ENCODE peak calls at places on chromosomes 13 and 19, in ten cellular contexts. E is AG04449; I is omental fat pad; L is AG10803; Z is CD4-positive, alpha-beta T cell; A is left ventricle myocardium inferior; T is IMR-90; M is adrenal gland; Q is nephron progenitor cell; D is neural crest cell. U is an unnamed sample.

GRCh38 chr13:96072392-96072791 is 17.5 kb upstream of the HS6ST3 start:
- DNase-seq in E (no peak), I (no peak), L (no peak), Z (no peak), A (no peak), T (no peak), M (no peak), Q (no peak), D (no peak), U (no peak)

GRCh38 chr19:44924243-44924725 is 9.9 kb downstream of the APOC1 start:
- DNase-seq in E (no peak), I (no peak), L (no peak), Z (no peak), A (no peak), T (no peak), M (no peak), Q (no peak), D (no peak), U (no peak)

GRCh38 chr13:26494591-26494990 is 62.9 kb upstream of the WASF3 start:
- DNase-seq in E (no peak), I (no peak), L (peak; percentile 57), Z (no peak), A (no peak), T (no peak), M (no peak), Q (no peak), D (no peak), U (no peak)

GRCh38 chr13:95385808-95386207 is 84.6 kb upstream of the ABCC4 start:
- DNase-seq in E (no peak), I (no peak), L (no peak), Z (no peak), A (no peak), T (no peak), M (no peak), Q (no peak), D (no peak), U (no peak)

GRCh38 chr19:18795540-18795939 is 4.4 kb upstream of the COMP start:
- DNase-seq in E (no peak), I (no peak), L (peak; percentile 42), Z (no peak), A (no peak), T (no peak), M (no peak), Q (no peak), D (no peak), U (no peak)

GRCh38 chr13:75978815-75979214 is 342.7 kb downstream of the LMO7 start:
- DNase-seq in E (no peak), I (no peak), L (no peak), Z (no peak), A (no peak), T (no peak), M (no peak), Q (no peak), D (no peak), U (no peak)

GRCh38 chr19:42126565-42126964 is 5.7 kb downstream of the POU2F2 start:
- DNase-seq in E (no peak), I (no peak), L (no peak), Z (no peak), A (no peak), T (no peak), M (no peak), Q (no peak), D (no peak), U (no peak)

GRCh38 chr13:98937911-98938381 is 39.9 kb downstream of the DOCK9 start:
- DNase-seq in E (no peak), I (no peak), L (peak; percentile 1), Z (no peak), A (no peak), T (peak; percentile 12), M (no peak), Q (peak; percentile 23), D (no peak), U (no peak)

GRCh38 chr19:18091217-18091608 is 4.5 kb upstream of the IL12RB1 start:
- DNase-seq in E (no peak), I (no peak), L (no peak), Z (peak; percentile 63), A (peak; percentile 52), T (no peak), M (peak; percentile 69), Q (no peak), D (no peak), U (no peak)

GRCh38 chr19:40584007-40584406 is 7.3 kb downstream of the SHKBP1 start:
- DNase-seq in E (no peak), I (no peak), L (no peak), Z (no peak), A (no peak), T (no peak), M (no peak), Q (no peak), D (no peak), U (no peak)

GRCh38 chr13:110012102-110012739 is 225.8 kb upstream of the IRS2 start:
- DNase-seq in E (peak; percentile 92), I (no peak), L (peak; percentile 99), Z (no peak), A (no peak), T (peak; percentile 97), M (no peak), Q (no peak), D (no peak), U (peak; percentile 99)

GRCh38 chr13:66106246-66106645 is 1123.9 kb downstream of the PCDH9 start:
- DNase-seq in E (no peak), I (no peak), L (no peak), Z (no peak), A (no peak), T (no peak), M (no peak), Q (no peak), D (no peak), U (no peak)

GRCh38 chr19:7635670-7636069 is 1.2 kb upstream of the STXBP2 start:
- DNase-seq in E (no peak), I (no peak), L (no peak), Z (no peak), A (no peak), T (no peak), M (no peak), Q (no peak), D (no peak), U (no peak)

GRCh38 chr19:30388327-30388726 is 16.1 kb downstream of the ZNF536 start:
- DNase-seq in E (no peak), I (no peak), L (no peak), Z (no peak), A (no peak), T (no peak), M (no peak), Q (no peak), D (no peak), U (no peak)

GRCh38 chr19:14576363-14576762 is 4.5 kb upstream of the NDUFB7 start:
- DNase-seq in E (no peak), I (no peak), L (no peak), Z (no peak), A (no peak), T (no peak), M (no peak), Q (no peak), D (no peak), U (no peak)

GRCh38 chr13:32403108-32403507 is 24.8 kb downstream of the N4BP2L1 start:
- DNase-seq in E (no peak), I (no peak), L (no peak), Z (no peak), A (no peak), T (no peak), M (no peak), Q (no peak), D (no peak), U (no peak)

GRCh38 chr19:47330466-47330869 is 1.5 kb upstream of the C5AR2 start:
- DNase-seq in E (no peak), I (no peak), L (no peak), Z (no peak), A (no peak), T (peak; percentile 59), M (peak; percentile 62), Q (no peak), D (no peak), U (no peak)
- TF ChIP-seq CTCF in E (no peak), I (no peak), L (no peak), Z (no peak), A (no peak), T (no peak), M (no peak), Q (no peak), D (no peak), U (no peak)

GRCh38 chr13:111175948-111176347 is 60.8 kb downstream of the ARHGEF7 start:
- DNase-seq in E (no peak), I (no peak), L (no peak), Z (no peak), A (no peak), T (no peak), M (no peak), Q (no peak), D (no peak), U (no peak)
- TF ChIP-seq CTCF in E (no peak), I (no peak), L (no peak), Z (no peak), A (no peak), T (no peak), M (no peak), Q (no peak), D (no peak), U (no peak)

DNA sequence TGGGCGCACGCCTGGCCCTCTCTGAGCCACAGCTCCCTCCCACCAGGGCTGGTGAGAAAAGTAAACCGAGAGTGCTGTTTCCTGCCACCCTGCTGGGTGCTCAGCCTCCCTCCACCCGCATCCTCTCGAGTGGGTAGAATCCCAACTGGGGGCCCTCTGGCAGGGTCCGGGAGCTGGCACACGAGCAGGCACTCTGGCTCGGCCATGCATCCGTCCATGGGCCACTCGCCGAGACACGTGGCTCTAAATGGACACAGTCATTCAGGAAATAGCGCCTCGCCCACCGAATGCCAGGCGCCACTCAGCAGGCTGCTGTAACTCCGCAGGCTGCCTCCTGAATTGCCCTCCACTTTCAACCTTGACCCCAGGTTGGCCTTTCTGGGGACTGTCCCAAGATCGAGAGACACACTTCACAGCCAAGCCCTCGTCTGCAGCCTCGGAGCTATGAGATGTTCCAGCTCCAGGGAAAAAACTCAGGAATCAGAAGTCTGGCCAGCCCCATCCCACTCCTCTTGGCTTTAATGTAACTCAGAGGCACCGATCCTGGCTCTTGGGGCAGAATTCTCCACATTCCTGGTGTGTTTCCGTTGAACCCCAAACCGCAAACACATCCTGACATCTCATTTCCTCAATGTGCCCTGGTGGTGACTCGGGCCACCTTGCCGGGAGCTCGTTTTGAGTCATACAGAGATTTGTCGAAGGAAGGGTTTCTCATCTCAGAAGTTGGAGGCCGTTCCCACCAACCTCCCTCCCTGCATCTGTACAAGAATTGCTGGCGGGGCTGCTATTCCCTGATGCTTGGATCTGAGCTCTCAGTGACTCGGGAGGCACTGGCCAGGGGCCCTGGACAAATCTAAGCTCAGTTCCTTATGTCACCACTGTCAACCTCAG is 14.1 kb downstream of the KLF2 start:
- DNase-seq in E (no peak), I (no peak), L (peak; percentile 95), Z (peak; percentile 36), A (no peak), T (peak; percentile 96), M (peak; percentile 73), Q (no peak), D (no peak), U (peak; percentile 85)
- TF ChIP-seq CTCF in E (peak; percentile 11), I (no peak), L (peak; percentile 35), Z (peak; percentile 17), A (no peak), T (peak; percentile 15), M (no peak), Q (no peak), D (no peak), U (no peak)

GRCh38 chr19:21508198-21508597 is 2.8 kb downstream of the ZNF429 start:
- DNase-seq in E (no peak), I (no peak), L (no peak), Z (no peak), A (no peak), T (no peak), M (no peak), Q (no peak), D (no peak), U (no peak)

GRCh38 chr19:21505459-21506393 is at the start of gene ZNF429:
- DNase-seq in E (peak; percentile 57), I (peak; percentile 86), L (peak; percentile 92), Z (peak; percentile 86), A (peak; percentile 92), T (peak; percentile 92), M (peak; percentile 98), Q (peak; percentile 85), D (peak; percentile 80), U (peak; percentile 84)
- TF ChIP-seq CTCF in E (no peak), I (no peak), L (peak; percentile 6), Z (no peak), A (peak; percentile 40), T (peak; percentile 5), M (no peak), Q (no peak), D (no peak), U (no peak)